ENCODE peak calls at places on chromosomes 13 and 19, in ten cellular contexts. One of them, this sample, is unnamed.

GRCh38 chr19:45099465-45100201 is 6.7 kb downstream of the PPP1R37 start:
- DNase-seq in cardiac muscle cell: no peak
- DNase-seq in CD4-positive, alpha-beta T cell: no peak
- DNase-seq in activated CD8-positive, alpha-beta T cell treated with anti-CD3 and anti-CD28 coated beads for 36 hours: no peak
- DNase-seq in endothelial cell: no peak
- DNase-seq in adrenal gland: peak; percentile 73
- DNase-seq in mucosa of descending colon: no peak
- DNase-seq in BE2C: no peak
- DNase-seq in heart right ventricle: no peak
- DNase-seq in WTC11: no peak
- DNase-seq in this sample: no peak

GRCh38 chr13:73767191-73767741 is 366.9 kb downstream of the KLF12 start:
- DNase-seq in mucosa of descending colon: no peak
- DNase-seq in activated CD8-positive, alpha-beta T cell treated with anti-CD3 and anti-CD28 coated beads for 36 hours: no peak
- DNase-seq in BE2C: no peak
- DNase-seq in WTC11: peak; percentile 16
- DNase-seq in adrenal gland: no peak
- DNase-seq in endothelial cell: no peak
- DNase-seq in CD4-positive, alpha-beta T cell: no peak
- DNase-seq in heart right ventricle: no peak
- DNase-seq in cardiac muscle cell: no peak
- DNase-seq in this sample: no peak

GRCh38 chr19:17512574-17512939 is 1.1 kb downstream of the PGLS start:
- DNase-seq in mucosa of descending colon: no peak
- DNase-seq in cardiac muscle cell: no peak
- DNase-seq in endothelial cell: no peak
- DNase-seq in WTC11: no peak
- DNase-seq in CD4-positive, alpha-beta T cell: no peak
- DNase-seq in adrenal gland: no peak
- DNase-seq in BE2C: no peak
- DNase-seq in heart right ventricle: no peak
- DNase-seq in activated CD8-positive, alpha-beta T cell treated with anti-CD3 and anti-CD28 coated beads for 36 hours: no peak
- DNase-seq in this sample: no peak

GRCh38 chr19:28638445-28638844 is 574.5 kb downstream of the UQCRFS1 start:
- DNase-seq in CD4-positive, alpha-beta T cell: no peak
- DNase-seq in adrenal gland: no peak
- DNase-seq in WTC11: no peak
- DNase-seq in mucosa of descending colon: no peak
- DNase-seq in heart right ventricle: no peak
- DNase-seq in activated CD8-positive, alpha-beta T cell treated with anti-CD3 and anti-CD28 coated beads for 36 hours: no peak
- DNase-seq in cardiac muscle cell: no peak
- DNase-seq in BE2C: no peak
- DNase-seq in endothelial cell: no peak
- DNase-seq in this sample: no peak

GRCh38 chr13:107846642-107847041 is 368.7 kb downstream of the LIG4 start:
- DNase-seq in activated CD8-positive, alpha-beta T cell treated with anti-CD3 and anti-CD28 coated beads for 36 hours: no peak
- DNase-seq in heart right ventricle: no peak
- DNase-seq in endothelial cell: no peak
- DNase-seq in BE2C: no peak
- DNase-seq in CD4-positive, alpha-beta T cell: no peak
- DNase-seq in adrenal gland: no peak
- DNase-seq in cardiac muscle cell: no peak
- DNase-seq in mucosa of descending colon: no peak
- DNase-seq in WTC11: no peak
- DNase-seq in this sample: no peak

GRCh38 chr19:1149259-1150045 is 24.6 kb downstream of the SBNO2 start:
- DNase-seq in mucosa of descending colon: no peak
- DNase-seq in CD4-positive, alpha-beta T cell: no peak
- DNase-seq in cardiac muscle cell: no peak
- DNase-seq in endothelial cell: no peak
- DNase-seq in BE2C: no peak
- DNase-seq in WTC11: peak; percentile 19
- DNase-seq in heart right ventricle: no peak
- DNase-seq in activated CD8-positive, alpha-beta T cell treated with anti-CD3 and anti-CD28 coated beads for 36 hours: no peak
- DNase-seq in adrenal gland: no peak
- DNase-seq in this sample: no peak

GRCh38 chr13:29459818-29460335 is 135.6 kb downstream of the SLC7A1 start:
- DNase-seq in CD4-positive, alpha-beta T cell: no peak
- DNase-seq in mucosa of descending colon: no peak
- DNase-seq in activated CD8-positive, alpha-beta T cell treated with anti-CD3 and anti-CD28 coated beads for 36 hours: no peak
- DNase-seq in heart right ventricle: no peak
- DNase-seq in cardiac muscle cell: no peak
- DNase-seq in adrenal gland: no peak
- DNase-seq in WTC11: no peak
- DNase-seq in endothelial cell: no peak
- DNase-seq in BE2C: no peak
- DNase-seq in this sample: no peak

GRCh38 chr13:40589285-40590109 is 76.9 kb downstream of the FOXO1 start:
- DNase-seq in BE2C: peak; percentile 66
- DNase-seq in activated CD8-positive, alpha-beta T cell treated with anti-CD3 and anti-CD28 coated beads for 36 hours: no peak
- DNase-seq in heart right ventricle: peak; percentile 70
- DNase-seq in cardiac muscle cell: peak; percentile 72
- DNase-seq in CD4-positive, alpha-beta T cell: no peak
- DNase-seq in endothelial cell: peak; percentile 51
- DNase-seq in WTC11: no peak
- DNase-seq in mucosa of descending colon: no peak
- DNase-seq in adrenal gland: no peak
- DNase-seq in this sample: no peak

GRCh38 chr13:30266751-30267150 is 40.6 kb downstream of the KATNAL1 start:
- DNase-seq in CD4-positive, alpha-beta T cell: no peak
- DNase-seq in activated CD8-positive, alpha-beta T cell treated with anti-CD3 and anti-CD28 coated beads for 36 hours: no peak
- DNase-seq in WTC11: no peak
- DNase-seq in cardiac muscle cell: no peak
- DNase-seq in adrenal gland: no peak
- DNase-seq in heart right ventricle: no peak
- DNase-seq in BE2C: no peak
- DNase-seq in endothelial cell: no peak
- DNase-seq in mucosa of descending colon: no peak
- DNase-seq in this sample: no peak

GRCh38 chr19:22144394-22144793 is 52.4 kb downstream of the ZNF676 start:
- DNase-seq in BE2C: peak; percentile 10
- DNase-seq in CD4-positive, alpha-beta T cell: no peak
- DNase-seq in endothelial cell: no peak
- DNase-seq in heart right ventricle: no peak
- DNase-seq in adrenal gland: no peak
- DNase-seq in activated CD8-positive, alpha-beta T cell treated with anti-CD3 and anti-CD28 coated beads for 36 hours: no peak
- DNase-seq in WTC11: no peak
- DNase-seq in cardiac muscle cell: peak; percentile 26
- DNase-seq in mucosa of descending colon: no peak
- DNase-seq in this sample: no peak

GRCh38 chr13:103876571-103876970 is 810.4 kb upstream of the SLC10A2 start:
- DNase-seq in cardiac muscle cell: no peak
- DNase-seq in endothelial cell: no peak
- DNase-seq in activated CD8-positive, alpha-beta T cell treated with anti-CD3 and anti-CD28 coated beads for 36 hours: no peak
- DNase-seq in WTC11: no peak
- DNase-seq in mucosa of descending colon: no peak
- DNase-seq in BE2C: no peak
- DNase-seq in adrenal gland: no peak
- DNase-seq in heart right ventricle: no peak
- DNase-seq in CD4-positive, alpha-beta T cell: no peak
- DNase-seq in this sample: no peak

GRCh38 chr13:27962128-27962841 is 6.8 kb downstream of the CDX2 start:
- DNase-seq in adrenal gland: no peak
- DNase-seq in mucosa of descending colon: peak; percentile 63
- DNase-seq in endothelial cell: peak; percentile 21
- DNase-seq in activated CD8-positive, alpha-beta T cell treated with anti-CD3 and anti-CD28 coated beads for 36 hours: no peak
- DNase-seq in cardiac muscle cell: no peak
- DNase-seq in WTC11: no peak
- DNase-seq in heart right ventricle: no peak
- DNase-seq in CD4-positive, alpha-beta T cell: no peak
- DNase-seq in BE2C: no peak
- DNase-seq in this sample: no peak

GRCh38 chr13:27964741-27965323 is 4.3 kb downstream of the CDX2 start:
- DNase-seq in adrenal gland: no peak
- DNase-seq in WTC11: no peak
- DNase-seq in endothelial cell: no peak
- DNase-seq in cardiac muscle cell: no peak
- DNase-seq in heart right ventricle: no peak
- DNase-seq in BE2C: no peak
- DNase-seq in CD4-positive, alpha-beta T cell: no peak
- DNase-seq in mucosa of descending colon: peak; percentile 50
- DNase-seq in activated CD8-positive, alpha-beta T cell treated with anti-CD3 and anti-CD28 coated beads for 36 hours: no peak
- DNase-seq in this sample: no peak

GRCh38 chr13:27961227-27962085 is 7.7 kb downstream of the CDX2 start:
- DNase-seq in endothelial cell: peak; percentile 21
- DNase-seq in CD4-positive, alpha-beta T cell: no peak
- DNase-seq in adrenal gland: no peak
- DNase-seq in mucosa of descending colon: peak; percentile 38
- DNase-seq in BE2C: no peak
- DNase-seq in heart right ventricle: no peak
- DNase-seq in activated CD8-positive, alpha-beta T cell treated with anti-CD3 and anti-CD28 coated beads for 36 hours: no peak
- DNase-seq in WTC11: peak; percentile 65
- DNase-seq in cardiac muscle cell: no peak
- DNase-seq in this sample: no peak

GRCh38 chr13:27965343-27965739 is 3.8 kb downstream of the CDX2 start:
- DNase-seq in WTC11: no peak
- DNase-seq in endothelial cell: no peak
- DNase-seq in activated CD8-positive, alpha-beta T cell treated with anti-CD3 and anti-CD28 coated beads for 36 hours: no peak
- DNase-seq in BE2C: no peak
- DNase-seq in adrenal gland: no peak
- DNase-seq in mucosa of descending colon: peak; percentile 37
- DNase-seq in CD4-positive, alpha-beta T cell: no peak
- DNase-seq in cardiac muscle cell: no peak
- DNase-seq in heart right ventricle: no peak
- DNase-seq in this sample: no peak

GRCh38 chr13:27962982-27963381 is 6.1 kb downstream of the CDX2 start:
- DNase-seq in WTC11: no peak
- DNase-seq in activated CD8-positive, alpha-beta T cell treated with anti-CD3 and anti-CD28 coated beads for 36 hours: no peak
- DNase-seq in heart right ventricle: no peak
- DNase-seq in adrenal gland: no peak
- DNase-seq in mucosa of descending colon: peak; percentile 45
- DNase-seq in CD4-positive, alpha-beta T cell: no peak
- DNase-seq in BE2C: no peak
- DNase-seq in endothelial cell: no peak
- DNase-seq in cardiac muscle cell: no peak
- DNase-seq in this sample: no peak
- TF ChIP-seq CTCF in WTC11: no peak
- TF ChIP-seq CTCF in activated CD8-positive, alpha-beta T cell treated with anti-CD3 and anti-CD28 coated beads for 36 hours: no peak
- TF ChIP-seq CTCF in heart right ventricle: no peak
- TF ChIP-seq CTCF in adrenal gland: no peak
- TF ChIP-seq CTCF in mucosa of descending colon: no peak
- TF ChIP-seq CTCF in CD4-positive, alpha-beta T cell: no peak
- TF ChIP-seq CTCF in BE2C: no peak
- TF ChIP-seq CTCF in endothelial cell: no peak
- TF ChIP-seq CTCF in cardiac muscle cell: no peak
- TF ChIP-seq CTCF in this sample: no peak

DNA sequence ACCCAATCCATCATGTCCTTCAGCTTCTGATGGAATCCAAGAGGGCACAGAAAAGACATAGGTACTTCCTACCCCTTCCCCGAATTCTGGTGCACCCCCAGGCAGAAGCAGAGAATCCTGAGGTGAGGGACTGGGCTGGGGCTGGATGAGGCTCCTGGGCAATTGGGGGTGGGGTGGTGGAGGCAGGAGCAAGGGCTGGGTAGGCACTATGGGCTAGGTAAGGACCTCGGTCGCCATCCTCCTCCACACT is 2.8 kb upstream of the KCNC3 start:
- DNase-seq in WTC11: no peak
- DNase-seq in heart right ventricle: no peak
- DNase-seq in activated CD8-positive, alpha-beta T cell treated with anti-CD3 and anti-CD28 coated beads for 36 hours: no peak
- DNase-seq in BE2C: no peak
- DNase-seq in CD4-positive, alpha-beta T cell: no peak
- DNase-seq in cardiac muscle cell: no peak
- DNase-seq in mucosa of descending colon: no peak
- DNase-seq in endothelial cell: no peak
- DNase-seq in adrenal gland: no peak
- DNase-seq in this sample: no peak
- TF ChIP-seq CTCF in WTC11: no peak
- TF ChIP-seq CTCF in heart right ventricle: no peak
- TF ChIP-seq CTCF in activated CD8-positive, alpha-beta T cell treated with anti-CD3 and anti-CD28 coated beads for 36 hours: no peak
- TF ChIP-seq CTCF in BE2C: no peak
- TF ChIP-seq CTCF in CD4-positive, alpha-beta T cell: no peak
- TF ChIP-seq CTCF in cardiac muscle cell: no peak
- TF ChIP-seq CTCF in mucosa of descending colon: no peak
- TF ChIP-seq CTCF in endothelial cell: no peak
- TF ChIP-seq CTCF in adrenal gland: no peak
- TF ChIP-seq CTCF in this sample: no peak

DNA sequence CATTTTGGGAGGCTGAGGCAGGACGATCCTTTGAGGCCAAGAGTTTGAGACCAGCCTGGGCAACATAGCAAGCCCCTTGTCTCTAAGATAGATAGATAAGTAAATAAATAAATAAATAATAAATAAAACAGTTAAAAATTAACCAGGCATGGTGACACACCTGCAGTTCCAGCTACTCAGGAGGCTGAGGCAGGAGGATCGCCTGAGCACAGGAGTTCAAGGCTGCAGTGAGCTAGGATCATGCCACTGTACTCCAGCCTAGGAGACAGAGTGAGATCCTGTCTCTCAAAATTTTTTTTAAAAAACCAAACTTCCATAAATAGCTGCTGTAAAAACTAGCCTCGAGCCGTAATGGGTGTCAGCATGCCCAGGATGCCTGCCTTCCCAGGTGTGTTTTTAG is 14.4 kb upstream of the NAXD start:
- DNase-seq in CD4-positive, alpha-beta T cell: no peak
- DNase-seq in endothelial cell: no peak
- DNase-seq in WTC11: no peak
- DNase-seq in activated CD8-positive, alpha-beta T cell treated with anti-CD3 and anti-CD28 coated beads for 36 hours: no peak
- DNase-seq in mucosa of descending colon: no peak
- DNase-seq in cardiac muscle cell: no peak
- DNase-seq in adrenal gland: no peak
- DNase-seq in BE2C: no peak
- DNase-seq in heart right ventricle: no peak
- DNase-seq in this sample: no peak
- TF ChIP-seq CTCF in CD4-positive, alpha-beta T cell: no peak
- TF ChIP-seq CTCF in endothelial cell: no peak
- TF ChIP-seq CTCF in WTC11: no peak
- TF ChIP-seq CTCF in activated CD8-positive, alpha-beta T cell treated with anti-CD3 and anti-CD28 coated beads for 36 hours: no peak
- TF ChIP-seq CTCF in mucosa of descending colon: no peak
- TF ChIP-seq CTCF in cardiac muscle cell: no peak
- TF ChIP-seq CTCF in adrenal gland: no peak
- TF ChIP-seq CTCF in BE2C: no peak
- TF ChIP-seq CTCF in heart right ventricle: no peak
- TF ChIP-seq CTCF in this sample: no peak

DNA sequence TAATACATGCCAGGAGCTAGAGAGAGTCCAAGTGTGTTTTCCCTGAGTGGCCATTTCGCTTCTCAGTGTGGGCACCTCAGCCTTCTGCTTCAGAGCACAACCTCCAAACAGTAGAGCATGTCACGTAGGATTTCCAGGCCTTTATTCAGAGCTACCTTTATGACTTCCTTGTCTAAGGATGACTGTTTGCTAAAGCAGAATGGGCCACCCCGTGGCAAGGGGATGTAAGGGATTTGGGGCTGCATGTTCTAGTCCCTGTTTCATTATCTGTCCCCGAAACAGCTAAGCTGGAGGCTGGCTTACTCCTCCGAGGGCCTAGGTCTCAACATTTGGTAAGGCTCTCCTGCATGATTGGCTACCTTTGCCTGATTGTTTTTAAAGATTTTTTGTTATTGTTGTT is 6.0 kb downstream of the RNASEH2B start:
- DNase-seq in heart right ventricle: no peak
- DNase-seq in CD4-positive, alpha-beta T cell: peak; percentile 7
- DNase-seq in adrenal gland: no peak
- DNase-seq in WTC11: peak; percentile 24
- DNase-seq in activated CD8-positive, alpha-beta T cell treated with anti-CD3 and anti-CD28 coated beads for 36 hours: peak; percentile 52
- DNase-seq in cardiac muscle cell: no peak
- DNase-seq in BE2C: no peak
- DNase-seq in mucosa of descending colon: no peak
- DNase-seq in endothelial cell: no peak
- DNase-seq in this sample: no peak
- TF ChIP-seq CTCF in heart right ventricle: no peak
- TF ChIP-seq CTCF in CD4-positive, alpha-beta T cell: peak; percentile 14
- TF ChIP-seq CTCF in adrenal gland: no peak
- TF ChIP-seq CTCF in WTC11: no peak
- TF ChIP-seq CTCF in activated CD8-positive, alpha-beta T cell treated with anti-CD3 and anti-CD28 coated beads for 36 hours: no peak
- TF ChIP-seq CTCF in cardiac muscle cell: no peak
- TF ChIP-seq CTCF in BE2C: no peak
- TF ChIP-seq CTCF in mucosa of descending colon: no peak
- TF ChIP-seq CTCF in endothelial cell: no peak
- TF ChIP-seq CTCF in this sample: no peak

GRCh38 chr19:42022616-42023015 is 28.6 kb upstream of the ATP1A3 start:
- DNase-seq in endothelial cell: no peak
- DNase-seq in activated CD8-positive, alpha-beta T cell treated with anti-CD3 and anti-CD28 coated beads for 36 hours: no peak
- DNase-seq in mucosa of descending colon: no peak
- DNase-seq in heart right ventricle: no peak
- DNase-seq in CD4-positive, alpha-beta T cell: no peak
- DNase-seq in WTC11: no peak
- DNase-seq in cardiac muscle cell: no peak
- DNase-seq in BE2C: no peak
- DNase-seq in adrenal gland: no peak
- DNase-seq in this sample: no peak
- TF ChIP-seq CTCF in endothelial cell: no peak
- TF ChIP-seq CTCF in activated CD8-positive, alpha-beta T cell treated with anti-CD3 and anti-CD28 coated beads for 36 hours: no peak
- TF ChIP-seq CTCF in mucosa of descending colon: no peak
- TF ChIP-seq CTCF in heart right ventricle: no peak
- TF ChIP-seq CTCF in CD4-positive, alpha-beta T cell: no peak
- TF ChIP-seq CTCF in WTC11: no peak
- TF ChIP-seq CTCF in cardiac muscle cell: no peak
- TF ChIP-seq CTCF in BE2C: no peak
- TF ChIP-seq CTCF in adrenal gland: no peak
- TF ChIP-seq CTCF in this sample: no peak

This sample was measured in progenitor cell of endocrine pancreas.